ENCODE peak calls at places on chromosome 21, in seven cellular contexts. W, Y, S, H, D, T and O are unnamed samples.

GRCh38 chr21:18147678-18148077 is 97.0 kb upstream of the CHODL start:
- DNase-seq in H (no peak), W (no peak), Y (no peak), T (no peak), S (no peak), D (peak), O (no peak)

GRCh38 chr21:45357436-45358260 is 47.3 kb upstream of the COL18A1 start:
- DNase-seq in T (no peak), S (peak), Y (peak), W (no peak), D (peak), H (no peak), O (no peak)

GRCh38 chr21:43723648-43724047 is 4.7 kb downstream of the PDXK start:
- DNase-seq in T (no peak), W (no peak), H (no peak), S (no peak), Y (no peak), D (no peak), O (no peak)

GRCh38 chr21:22993822-22994574 is 1995.8 kb downstream of the NCAM2 start:
- DNase-seq in S (no peak), W (no peak), T (no peak), D (no peak), Y (no peak), H (no peak), O (no peak)

GRCh38 chr21:31813873-31814272 is 58.9 kb upstream of the HUNK start:
- DNase-seq in T (no peak), S (no peak), D (no peak), H (no peak), W (no peak), Y (no peak), O (no peak)

GRCh38 chr21:44911384-44912157 is 9.1 kb downstream of the ITGB2 start:
- DNase-seq in T (peak), S (peak), D (no peak), H (peak), Y (peak), W (peak), O (peak)

GRCh38 chr21:36065497-36066036 is 4.3 kb upstream of the CBR1 start:
- DNase-seq in Y (no peak), D (peak), T (no peak), S (no peak), H (no peak), W (peak), O (no peak)

GRCh38 chr21:36482181-36482580 is 2.3 kb upstream of the CLDN14 start:
- DNase-seq in Y (no peak), W (no peak), T (no peak), D (no peak), S (no peak), H (no peak), O (no peak)

GRCh38 chr21:42997053-42997452 is 22.7 kb downstream of the PKNOX1 start:
- DNase-seq in H (no peak), Y (no peak), W (no peak), T (peak), D (peak), S (peak), O (no peak)

GRCh38 chr21:42161401-42161956 is 57.5 kb upstream of the ABCG1 start:
- DNase-seq in S (no peak), D (no peak), H (no peak), W (no peak), Y (no peak), T (no peak), O (no peak)

DNA sequence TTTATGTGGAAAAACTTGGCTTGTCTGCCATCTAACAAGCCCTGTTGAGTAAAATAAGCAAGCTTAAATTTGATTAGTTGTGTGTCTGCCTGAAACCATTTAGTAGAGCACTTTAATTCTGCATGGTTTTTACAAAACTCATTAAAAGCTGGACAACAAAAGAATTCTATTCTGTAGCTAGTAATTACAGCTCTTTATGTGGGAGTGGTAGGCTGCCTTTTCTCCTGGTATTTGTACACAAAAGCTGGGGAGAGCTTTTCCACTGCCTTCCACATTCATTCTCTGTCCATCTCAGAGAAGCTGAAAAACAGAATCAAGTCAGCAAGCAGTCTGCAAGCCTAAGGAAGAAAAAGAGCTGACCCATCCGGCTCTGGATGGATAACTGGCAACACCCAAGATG is 1.8 kb downstream of the ETS2 start:
- DNase-seq in Y (no peak), H (no peak), W (no peak), S (no peak), D (no peak), T (no peak), O (no peak)
- H3K4me3 ChIP-seq in Y (peak), H (no peak), W (peak), S (peak), D (peak), T (peak), O (peak)

GRCh38 chr21:34705032-34705431 is 36.2 kb downstream of the CLIC6 start:
- DNase-seq in T (no peak), Y (no peak), H (no peak), D (no peak), W (no peak), S (no peak), O (no peak)
- H3K27ac ChIP-seq in T (no peak), Y (no peak), H (no peak), D (no peak), W (no peak), S (no peak), O (no peak)

DNA sequence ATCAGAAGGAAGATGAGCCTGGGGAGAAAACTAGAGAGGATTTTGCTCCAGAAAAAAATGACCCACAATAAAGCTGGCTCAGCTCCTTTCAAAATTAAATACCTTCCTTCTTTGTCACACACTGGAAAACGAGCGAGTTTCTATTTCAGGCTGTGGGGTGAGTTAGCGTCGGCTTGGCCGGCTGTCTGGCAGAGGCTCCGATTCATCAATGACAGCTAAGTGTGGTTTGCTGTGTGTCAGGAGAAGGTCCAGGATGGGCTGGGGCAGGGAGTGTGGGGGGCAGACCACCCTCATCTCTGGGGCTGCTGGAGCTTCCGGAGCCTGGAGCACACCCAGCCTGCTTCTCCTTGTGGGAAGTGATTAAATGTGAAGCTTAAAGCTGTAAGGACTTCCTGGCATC is 120.2 kb downstream of the ETS2 start:
- DNase-seq in S (peak), D (peak), W (no peak), T (peak), Y (peak), H (no peak), O (no peak)
- H3K4me3 ChIP-seq in S (peak), D (no peak), W (no peak), T (peak), Y (peak), H (no peak), O (no peak)

GRCh38 chr21:25953659-25954058 is 216.9 kb downstream of the APP start:
- DNase-seq in T (no peak), S (no peak), H (no peak), Y (no peak), D (no peak), W (no peak), O (no peak)

GRCh38 chr21:25953196-25953595 is 217.4 kb downstream of the APP start:
- DNase-seq in H (no peak), D (no peak), Y (no peak), W (no peak), T (no peak), S (no peak), O (no peak)

GRCh38 chr21:25944672-25945213 is 210.0 kb downstream of the GABPA start:
- DNase-seq in Y (no peak), T (no peak), H (no peak), S (no peak), W (no peak), D (no peak), O (no peak)

GRCh38 chr21:25952306-25952705 is 217.5 kb downstream of the GABPA start:
- DNase-seq in D (no peak), W (no peak), T (no peak), Y (no peak), S (no peak), H (no peak), O (no peak)

GRCh38 chr21:25949701-25950100 is 214.9 kb downstream of the GABPA start:
- DNase-seq in H (no peak), D (no peak), Y (no peak), W (no peak), S (peak), T (no peak), O (no peak)
- H3K27ac ChIP-seq in H (no peak), D (no peak), Y (no peak), W (no peak), S (peak), T (no peak), O (no peak)